ENCODE peak calls at places on chromosomes 7 and 10, in six cellular contexts. C, Z, F, A, B and E are unnamed samples.

GRCh38 chr10:17984056-17984455 is 32.3 kb downstream of the SLC39A12 start:
- DNase-seq in A (no peak), Z (no peak), F (peak), C (peak), B (no peak), E (no peak)

GRCh38 chr7:130021105-130021834 is 29.9 kb downstream of the ZC3HC1 start:
- DNase-seq in Z (peak), C (no peak), F (no peak), A (no peak), B (no peak), E (no peak)

GRCh38 chr10:11386044-11386443 is 225.4 kb downstream of the USP6NL start:
- DNase-seq in Z (no peak), C (no peak), B (no peak), F (no peak), A (no peak), E (no peak)

GRCh38 chr10:60869916-60870728 is 73.9 kb downstream of the RHOBTB1 start:
- DNase-seq in F (no peak), A (no peak), Z (no peak), C (no peak), B (no peak), E (no peak)

GRCh38 chr10:19592276-19592675 is 224.0 kb upstream of the PLXDC2 start:
- DNase-seq in F (peak), A (no peak), C (peak), Z (no peak), B (no peak), E (no peak)

GRCh38 chr7:24757799-24758275 is 573 bp upstream of the GSDME start:
- DNase-seq in B (peak), Z (no peak), C (peak), F (peak), A (no peak), E (no peak)

GRCh38 chr10:323651-324293 is 188.5 kb downstream of the ZMYND11 start:
- DNase-seq in C (peak), B (no peak), Z (peak), F (peak), A (no peak), E (no peak)

GRCh38 chr10:98608417-98608816 is 161.7 kb upstream of the HPS1 start:
- DNase-seq in A (no peak), C (no peak), B (no peak), F (no peak), Z (no peak), E (no peak)

GRCh38 chr7:125450749-125451148 is 521.1 kb upstream of the POT1 start:
- DNase-seq in Z (no peak), F (peak), C (no peak), A (no peak), B (no peak), E (no peak)

GRCh38 chr7:157565201-157565626 is 228.4 kb downstream of the DNAJB6 start:
- DNase-seq in F (no peak), A (no peak), Z (no peak), C (peak), B (no peak), E (no peak)

GRCh38 chr7:129617178-129617577 is 5.7 kb downstream of the NRF1 start:
- DNase-seq in F (no peak), B (no peak), Z (no peak), A (no peak), C (no peak), E (no peak)

GRCh38 chr10:103835121-103836045 is 20.0 kb downstream of the SH3PXD2A start:
- DNase-seq in A (no peak), F (no peak), B (no peak), C (peak), Z (peak), E (no peak)

GRCh38 chr10:75610187-75610586 is 178.8 kb downstream of the LRMDA start:
- DNase-seq in B (no peak), F (no peak), C (no peak), Z (no peak), A (no peak), E (no peak)

GRCh38 chr10:121734517-121735137 is 136.4 kb upstream of the FGFR2 start:
- DNase-seq in A (no peak), B (peak), Z (no peak), C (no peak), F (peak), E (no peak)

GRCh38 chr7:157464111-157464970 is 127.5 kb downstream of the DNAJB6 start:
- DNase-seq in F (no peak), Z (no peak), A (no peak), C (no peak), B (peak), E (no peak)

GRCh38 chr10:127102176-127102575 is 94.2 kb downstream of the INSYN2A start:
- DNase-seq in Z (no peak), F (peak), B (no peak), A (no peak), C (no peak), E (peak)

GRCh38 chr7:152336754-152337368 is 98.9 kb downstream of the KMT2C start:
- DNase-seq in A (peak), F (peak), B (peak), Z (peak), C (peak), E (peak)

GRCh38 chr7:4399596-4399995 is 282.5 kb upstream of the FOXK1 start:
- DNase-seq in B (no peak), A (no peak), Z (no peak), C (no peak), F (no peak), E (no peak)

GRCh38 chr7:55093674-55094073 is 74.9 kb downstream of the EGFR start:
- DNase-seq in F (no peak), A (no peak), Z (no peak), B (no peak), C (no peak), E (no peak)

GRCh38 chr7:27423290-27423689 is 180.7 kb downstream of the EVX1 start:
- DNase-seq in C (peak), F (peak), A (no peak), B (no peak), Z (no peak), E (no peak)

GRCh38 chr10:124105594-124105993 is 12.2 kb upstream of the CHST15 start:
- DNase-seq in Z (no peak), A (no peak), B (no peak), C (no peak), F (peak), E (no peak)

GRCh38 chr7:151763420-151763984 is 113.4 kb downstream of the PRKAG2 start:
- DNase-seq in Z (no peak), A (no peak), B (no peak), F (no peak), C (no peak), E (no peak)

GRCh38 chr7:159093351-159093971 is 51.2 kb downstream of the VIPR2 start:
- DNase-seq in C (no peak), B (no peak), F (no peak), A (no peak), Z (no peak), E (no peak)

GRCh38 chr7:56537952-56538351 is 421.7 kb upstream of the NUPR2 start:
- DNase-seq in F (no peak), A (no peak), C (no peak), B (no peak), Z (no peak), E (peak)

GRCh38 chr10:89184638-89185037 is 22.5 kb downstream of the CH25H start:
- DNase-seq in C (no peak), F (no peak), A (no peak), B (no peak), Z (no peak), E (no peak)